ENCODE peak calls at places on chromosomes 2 and 18, in six cellular contexts. P, S, Q, J, D and F are unnamed samples.

GRCh38 chr2:8659092-8659734 is 22.6 kb upstream of the ID2 start:
- DNase-seq in P (no peak), S (no peak), Q (no peak), J (no peak), D (no peak), F (peak; percentile 20)

GRCh38 chr2:233353769-233354499 is at the start of gene DGKD:
- DNase-seq in P (no peak), S (peak; percentile 69), Q (peak; percentile 71), J (no peak), D (peak; percentile 78), F (peak; percentile 45)

GRCh38 chr2:127155901-127156300 is 48.9 kb upstream of the BIN1 start:
- DNase-seq in P (no peak), S (no peak), Q (no peak), J (no peak), D (no peak), F (no peak)

GRCh38 chr2:72689579-72690170 is 136.2 kb downstream of the EXOC6B start:
- DNase-seq in P (no peak), S (no peak), Q (no peak), J (no peak), D (no peak), F (no peak)

GRCh38 chr2:72837171-72837570 is 11.3 kb upstream of the EXOC6B start:
- DNase-seq in P (no peak), S (no peak), Q (no peak), J (no peak), D (no peak), F (no peak)

GRCh38 chr2:7108792-7109557 is 191.8 kb downstream of the RNF144A start:
- DNase-seq in P (no peak), S (no peak), Q (no peak), J (no peak), D (no peak), F (no peak)

GRCh38 chr18:52087140-52087539 is 252.9 kb upstream of the DCC start:
- DNase-seq in P (no peak), S (no peak), Q (no peak), J (no peak), D (no peak), F (no peak)

GRCh38 chr18:14025306-14025940 is 106.8 kb downstream of the ZNF519 start:
- DNase-seq in P (no peak), S (no peak), Q (no peak), J (no peak), D (no peak), F (no peak)

GRCh38 chr2:24220534-24221281 is 45.9 kb downstream of the FAM228A start:
- DNase-seq in P (no peak), S (no peak), Q (no peak), J (no peak), D (no peak), F (no peak)